ENCODE peak calls at places on chromosomes 2 and 18, in four cellular contexts. X is Kasumi-1, B is HT-29, N is cerebellar cortex. L is an unnamed sample.

GRCh38 chr18:34709631-34710429 is at the start of gene DTNA:
- DNase-seq in B (no peak), X (no peak), N (no peak), L (peak)

GRCh38 chr2:170928036-170928823 is 823 bp upstream of the GORASP2 start:
- DNase-seq in X (peak), N (no peak), B (no peak), L (peak)

GRCh38 chr2:69616755-69617154 is 26.8 kb downstream of the AAK1 start:
- DNase-seq in N (no peak), X (no peak), B (peak), L (no peak)

GRCh38 chr2:231483398-231484329 is 19.4 kb upstream of the NCL start:
- DNase-seq in B (no peak), N (no peak), X (peak), L (no peak)

GRCh38 chr2:224944707-224945106 is 97.6 kb downstream of the DOCK10 start:
- DNase-seq in X (no peak), B (no peak), N (no peak), L (no peak)

GRCh38 chr2:96800762-96801463 is 15.2 kb upstream of the CNNM3 start:
- DNase-seq in B (peak), N (peak), X (peak), L (peak)

GRCh38 chr2:43266692-43267091 is 40.3 kb upstream of the ZFP36L2 start:
- DNase-seq in B (no peak), N (no peak), X (peak), L (peak)

GRCh38 chr18:78144669-78145068 is 834.9 kb upstream of the SALL3 start:
- DNase-seq in B (no peak), N (no peak), X (no peak), L (no peak)

GRCh38 chr2:85549826-85550225 is 10.9 kb downstream of the MAT2A start:
- DNase-seq in B (no peak), N (no peak), X (peak), L (no peak)

GRCh38 chr18:46166261-46166970 is 62.2 kb downstream of the HAUS1 start:
- DNase-seq in N (no peak), X (no peak), B (no peak), L (no peak)

GRCh38 chr2:1907849-1908533 is 163.7 kb upstream of the PXDN start:
- DNase-seq in B (no peak), N (no peak), X (no peak), L (peak)

GRCh38 chr2:237618449-237618848 is 8.9 kb upstream of the LRRFIP1 start:
- DNase-seq in B (no peak), N (no peak), X (no peak), L (no peak)

GRCh38 chr2:19330436-19330835 is 28.0 kb downstream of the OSR1 start:
- DNase-seq in N (no peak), B (no peak), X (no peak), L (no peak)

GRCh38 chr2:234949762-234950434 is 1.9 kb upstream of the SH3BP4 start:
- DNase-seq in X (no peak), B (no peak), N (no peak), L (no peak)

GRCh38 chr2:119223521-119224390 is at the start of gene STEAP3:
- DNase-seq in N (peak), B (peak), X (peak), L (peak)

GRCh38 chr2:174675615-174676014 is 78.0 kb upstream of the WIPF1 start:
- DNase-seq in B (no peak), N (no peak), X (no peak), L (no peak)

GRCh38 chr2:113705982-113706523 is 50.4 kb downstream of the SLC35F5 start:
- DNase-seq in X (no peak), N (peak), B (no peak), L (no peak)

GRCh38 chr2:127681288-127681771 is 6.0 kb upstream of the LIMS2 start:
- DNase-seq in X (no peak), N (no peak), B (peak), L (no peak)

GRCh38 chr18:48007381-48007780 is 76.9 kb upstream of the SMAD2 start:
- DNase-seq in N (no peak), B (no peak), X (no peak), L (no peak)

GRCh38 chr18:22324191-22325131 is 93.3 kb downstream of the CTAGE1 start:
- DNase-seq in B (no peak), X (no peak), N (no peak), L (peak)

GRCh38 chr18:73615506-73615905 is 532.1 kb downstream of the FBXO15 start:
- DNase-seq in X (no peak), B (no peak), N (no peak), L (peak)

GRCh38 chr2:134320930-134321329 is 67.1 kb downstream of the MGAT5 start:
- DNase-seq in X (peak), B (no peak), N (no peak), L (no peak)

GRCh38 chr2:208392300-208392699 is 14.3 kb upstream of the PTH2R start:
- DNase-seq in B (no peak), X (no peak), N (no peak), L (no peak)

GRCh38 chr2:149741646-149742045 is 154.1 kb upstream of the MMADHC start:
- DNase-seq in X (no peak), B (no peak), N (peak), L (no peak)

GRCh38 chr2:221492606-221493005 is 79.5 kb downstream of the EPHA4 start:
- DNase-seq in X (no peak), N (peak), B (no peak), L (peak)

GRCh38 chr18:723541-723940 is 11.1 kb upstream of the ENOSF1 start:
- DNase-seq in X (no peak), N (no peak), B (no peak), L (no peak)

GRCh38 chr2:46490521-46491141 is 11.3 kb downstream of the TMEM247 start:
- DNase-seq in B (no peak), N (peak), X (peak), L (peak)

GRCh38 chr18:136433-136832 is 21.9 kb upstream of the USP14 start:
- DNase-seq in B (peak), X (no peak), N (no peak), L (no peak)

GRCh38 chr2:239461551-239462515 is 61.0 kb upstream of the HDAC4 start:
- DNase-seq in X (no peak), B (no peak), N (no peak), L (no peak)

GRCh38 chr18:79698668-79699335 is 19.2 kb downstream of the CTDP1 start:
- DNase-seq in N (no peak), X (no peak), B (no peak), L (peak)

GRCh38 chr18:63451774-63452173 is 25.0 kb upstream of the SERPINB5 start:
- DNase-seq in N (no peak), X (no peak), B (peak), L (no peak)

GRCh38 chr2:132845339-132845738 is 175.3 kb upstream of the LYPD1 start:
- DNase-seq in B (no peak), N (no peak), X (no peak), L (no peak)

GRCh38 chr2:148927010-148927409 is 52.0 kb downstream of the KIF5C start:
- DNase-seq in X (no peak), B (no peak), N (no peak), L (no peak)

GRCh38 chr2:190607657-190608357 is 41.1 kb upstream of the NAB1 start:
- DNase-seq in B (peak), N (no peak), X (no peak), L (no peak)

GRCh38 chr2:193542762-193543161 is 1348.0 kb upstream of the TMEFF2 start:
- DNase-seq in B (no peak), N (no peak), X (no peak), L (no peak)

GRCh38 chr2:71974846-71975245 is 172.8 kb downstream of the CYP26B1 start:
- DNase-seq in X (no peak), N (no peak), B (no peak), L (no peak)

GRCh38 chr2:239145106-239145505 is 255.7 kb downstream of the HDAC4 start:
- DNase-seq in B (no peak), X (no peak), N (no peak), L (no peak)

GRCh38 chr2:78992807-78993517 is 32.5 kb upstream of the REG3G start:
- DNase-seq in B (no peak), N (no peak), X (no peak), L (no peak)